ENCODE peak calls at places on chromosomes 5 and 9, in eight cellular contexts. C is stimulated activated CD4-positive, alpha-beta T cell treated with anti-CD3 and anti-CD28 coated beads, Interleukin-15, amount 100 ng/mL, for 1 hour; R is GM04503; B is hypothalamus; L is CD8-positive, alpha-beta memory T cell; Q is MM.1S; Z is osteocyte; V is sigmoid colon. F is an unnamed sample.

GRCh38 chr5:1111727-1112289 is at the start of gene SLC12A7:
- DNase-seq in C (no peak), R (no peak), B (no peak), L (peak), Q (peak), Z (no peak), V (no peak), F (no peak)

GRCh38 chr5:178625679-178626483 is 969 bp downstream of the CLK4 start:
- DNase-seq in C (no peak), R (no peak), B (no peak), L (no peak), Q (peak), Z (no peak), V (no peak), F (no peak)

GRCh38 chr5:158911693-158912363 is 187.9 kb downstream of the EBF1 start:
- DNase-seq in C (no peak), R (no peak), B (no peak), L (no peak), Q (no peak), Z (no peak), V (no peak), F (no peak)

GRCh38 chr9:93669116-93669957 is 93.0 kb downstream of the PHF2 start:
- DNase-seq in C (peak), R (no peak), B (no peak), L (no peak), Q (no peak), Z (peak), V (peak), F (no peak)

GRCh38 chr9:12880406-12881016 is 105.7 kb downstream of the LURAP1L start:
- DNase-seq in C (no peak), R (no peak), B (no peak), L (no peak), Q (no peak), Z (no peak), V (no peak), F (no peak)

GRCh38 chr5:24363789-24364534 is 280.8 kb downstream of the CDH10 start:
- DNase-seq in C (no peak), R (no peak), B (no peak), L (no peak), Q (peak), Z (peak), V (no peak), F (no peak)

GRCh38 chr9:114958021-114958846 is 27.8 kb upstream of the TNFSF8 start:
- DNase-seq in C (peak), R (no peak), B (peak), L (no peak), Q (no peak), Z (no peak), V (peak), F (no peak)

GRCh38 chr9:79573697-79573976 is 1.9 kb downstream of the TLE4 start:
- DNase-seq in C (no peak), R (no peak), B (no peak), L (peak), Q (no peak), Z (no peak), V (no peak), F (no peak)

GRCh38 chr5:30874234-30875034 is 319.1 kb upstream of the CDH6 start:
- DNase-seq in C (no peak), R (no peak), B (no peak), L (no peak), Q (no peak), Z (no peak), V (no peak), F (no peak)

GRCh38 chr5:122311400-122311887 is 593 bp upstream of the SNCAIP start:
- DNase-seq in C (no peak), R (no peak), B (peak), L (no peak), Q (no peak), Z (no peak), V (no peak), F (no peak)

GRCh38 chr5:75734913-75735789 is 17.9 kb upstream of the POC5 start:
- DNase-seq in C (no peak), R (no peak), B (peak), L (no peak), Q (peak), Z (no peak), V (no peak), F (peak)

GRCh38 chr9:128145951-128146351 is 3.3 kb upstream of the LCN2 start:
- DNase-seq in C (no peak), R (no peak), B (no peak), L (no peak), Q (no peak), Z (no peak), V (no peak), F (no peak)

GRCh38 chr9:119811030-119811429 is 441.8 kb upstream of the BRINP1 start:
- DNase-seq in C (no peak), R (peak), B (no peak), L (no peak), Q (no peak), Z (no peak), V (no peak), F (no peak)

GRCh38 chr9:96686638-96687335 is 31.7 kb upstream of the PRXL2C start:
- DNase-seq in C (peak), R (peak), B (peak), L (peak), Q (no peak), Z (peak), V (peak), F (peak)

F was measured in nucleus accumbens.